ENCODE peak calls at places on chromosomes 11 and 22, in six cellular contexts. One of them, this sample, is unnamed.
A peak's percentile ranks its signal among the peaks of the same experiment; 100 is the strongest.

GRCh38 chr11:113339909-113340569 is 25.7 kb downstream of the TTC12 start:
- DNase-seq in activated CD4-positive, alpha-beta T cell treated with anti-CD3 and anti-CD28 coated beads, Interleukin-2, amount 50 U/mL, for 48 hours: no peak
- DNase-seq in NAMALWA: no peak
- DNase-seq in left cardiac atrium: no peak
- DNase-seq in A549: no peak
- DNase-seq in BJ: no peak
- DNase-seq in this sample: no peak

GRCh38 chr22:26364066-26365015 is 64.7 kb upstream of the ASPHD2 start:
- DNase-seq in BJ: peak; percentile 9
- DNase-seq in left cardiac atrium: peak; percentile 61
- DNase-seq in NAMALWA: peak; percentile 93
- DNase-seq in activated CD4-positive, alpha-beta T cell treated with anti-CD3 and anti-CD28 coated beads, Interleukin-2, amount 50 U/mL, for 48 hours: peak; percentile 39
- DNase-seq in A549: peak; percentile 36
- DNase-seq in this sample: peak; percentile 79

GRCh38 chr22:48382197-48382596 is 1445.5 kb downstream of the BRD1 start:
- DNase-seq in BJ: no peak
- DNase-seq in A549: no peak
- DNase-seq in activated CD4-positive, alpha-beta T cell treated with anti-CD3 and anti-CD28 coated beads, Interleukin-2, amount 50 U/mL, for 48 hours: no peak
- DNase-seq in left cardiac atrium: no peak
- DNase-seq in NAMALWA: no peak
- DNase-seq in this sample: no peak

GRCh38 chr22:20799449-20799848 is 25.5 kb downstream of the SERPIND1 start:
- DNase-seq in activated CD4-positive, alpha-beta T cell treated with anti-CD3 and anti-CD28 coated beads, Interleukin-2, amount 50 U/mL, for 48 hours: no peak
- DNase-seq in NAMALWA: no peak
- DNase-seq in BJ: no peak
- DNase-seq in A549: no peak
- DNase-seq in left cardiac atrium: no peak
- DNase-seq in this sample: no peak

GRCh38 chr11:118610220-118610772 is 2.9 kb downstream of the PHLDB1 start:
- DNase-seq in left cardiac atrium: peak; percentile 35
- DNase-seq in activated CD4-positive, alpha-beta T cell treated with anti-CD3 and anti-CD28 coated beads, Interleukin-2, amount 50 U/mL, for 48 hours: peak; percentile 17
- DNase-seq in A549: no peak
- DNase-seq in BJ: no peak
- DNase-seq in NAMALWA: no peak
- DNase-seq in this sample: no peak

GRCh38 chr11:44834846-44835245 is 108.1 kb downstream of the TSPAN18 start:
- DNase-seq in left cardiac atrium: no peak
- DNase-seq in activated CD4-positive, alpha-beta T cell treated with anti-CD3 and anti-CD28 coated beads, Interleukin-2, amount 50 U/mL, for 48 hours: no peak
- DNase-seq in BJ: no peak
- DNase-seq in NAMALWA: no peak
- DNase-seq in A549: no peak
- DNase-seq in this sample: no peak

GRCh38 chr11:66126808-66127555 is 56.9 kb downstream of the PACS1 start:
- DNase-seq in activated CD4-positive, alpha-beta T cell treated with anti-CD3 and anti-CD28 coated beads, Interleukin-2, amount 50 U/mL, for 48 hours: peak; percentile 60
- DNase-seq in left cardiac atrium: peak; percentile 63
- DNase-seq in NAMALWA: peak; percentile 74
- DNase-seq in A549: no peak
- DNase-seq in BJ: peak; percentile 20
- DNase-seq in this sample: no peak

GRCh38 chr11:1674879-1675235 is 22.1 kb upstream of the KRTAP5-6 start:
- DNase-seq in A549: no peak
- DNase-seq in activated CD4-positive, alpha-beta T cell treated with anti-CD3 and anti-CD28 coated beads, Interleukin-2, amount 50 U/mL, for 48 hours: no peak
- DNase-seq in left cardiac atrium: no peak
- DNase-seq in BJ: no peak
- DNase-seq in NAMALWA: no peak
- DNase-seq in this sample: no peak

GRCh38 chr11:46381836-46382643 is 571 bp downstream of the MDK start:
- DNase-seq in activated CD4-positive, alpha-beta T cell treated with anti-CD3 and anti-CD28 coated beads, Interleukin-2, amount 50 U/mL, for 48 hours: no peak
- DNase-seq in left cardiac atrium: no peak
- DNase-seq in BJ: no peak
- DNase-seq in A549: no peak
- DNase-seq in NAMALWA: no peak
- DNase-seq in this sample: peak; percentile 62

GRCh38 chr22:22595001-22595835 is 36.2 kb upstream of the PRAME start:
- DNase-seq in BJ: no peak
- DNase-seq in A549: no peak
- DNase-seq in left cardiac atrium: no peak
- DNase-seq in NAMALWA: no peak
- DNase-seq in activated CD4-positive, alpha-beta T cell treated with anti-CD3 and anti-CD28 coated beads, Interleukin-2, amount 50 U/mL, for 48 hours: no peak
- DNase-seq in this sample: no peak

GRCh38 chr11:72617080-72617744 is 57.0 kb downstream of the PDE2A start:
- DNase-seq in activated CD4-positive, alpha-beta T cell treated with anti-CD3 and anti-CD28 coated beads, Interleukin-2, amount 50 U/mL, for 48 hours: no peak
- DNase-seq in BJ: no peak
- DNase-seq in left cardiac atrium: no peak
- DNase-seq in A549: no peak
- DNase-seq in NAMALWA: no peak
- DNase-seq in this sample: no peak

GRCh38 chr22:28017859-28018258 is 98.8 kb upstream of the PITPNB start:
- DNase-seq in BJ: no peak
- DNase-seq in left cardiac atrium: no peak
- DNase-seq in activated CD4-positive, alpha-beta T cell treated with anti-CD3 and anti-CD28 coated beads, Interleukin-2, amount 50 U/mL, for 48 hours: no peak
- DNase-seq in A549: no peak
- DNase-seq in NAMALWA: no peak
- DNase-seq in this sample: peak; percentile 6

GRCh38 chr22:46753761-46754109 is 8.7 kb upstream of the TBC1D22A start:
- DNase-seq in activated CD4-positive, alpha-beta T cell treated with anti-CD3 and anti-CD28 coated beads, Interleukin-2, amount 50 U/mL, for 48 hours: no peak
- DNase-seq in A549: no peak
- DNase-seq in BJ: no peak
- DNase-seq in left cardiac atrium: no peak
- DNase-seq in NAMALWA: no peak
- DNase-seq in this sample: no peak

GRCh38 chr11:109939176-109939810 is 153.9 kb upstream of the ZC3H12C start:
- DNase-seq in activated CD4-positive, alpha-beta T cell treated with anti-CD3 and anti-CD28 coated beads, Interleukin-2, amount 50 U/mL, for 48 hours: no peak
- DNase-seq in left cardiac atrium: no peak
- DNase-seq in BJ: peak; percentile 4
- DNase-seq in A549: peak; percentile 38
- DNase-seq in NAMALWA: peak; percentile 36
- DNase-seq in this sample: peak; percentile 62

GRCh38 chr11:131235328-131236298 is 134.8 kb upstream of the NTM start:
- DNase-seq in BJ: no peak
- DNase-seq in A549: no peak
- DNase-seq in NAMALWA: no peak
- DNase-seq in left cardiac atrium: no peak
- DNase-seq in activated CD4-positive, alpha-beta T cell treated with anti-CD3 and anti-CD28 coated beads, Interleukin-2, amount 50 U/mL, for 48 hours: no peak
- DNase-seq in this sample: no peak

GRCh38 chr11:86174101-86175046 is 70.2 kb upstream of the EED start:
- DNase-seq in left cardiac atrium: peak; percentile 92
- DNase-seq in NAMALWA: no peak
- DNase-seq in activated CD4-positive, alpha-beta T cell treated with anti-CD3 and anti-CD28 coated beads, Interleukin-2, amount 50 U/mL, for 48 hours: no peak
- DNase-seq in A549: no peak
- DNase-seq in BJ: peak; percentile 94
- DNase-seq in this sample: no peak

GRCh38 chr22:45671051-45671782 is 417 bp upstream of the ATXN10 start:
- DNase-seq in A549: no peak
- DNase-seq in NAMALWA: no peak
- DNase-seq in activated CD4-positive, alpha-beta T cell treated with anti-CD3 and anti-CD28 coated beads, Interleukin-2, amount 50 U/mL, for 48 hours: no peak
- DNase-seq in BJ: no peak
- DNase-seq in left cardiac atrium: peak; percentile 29
- DNase-seq in this sample: peak; percentile 89

GRCh38 chr11:67356867-67357561 is 3.7 kb upstream of the POLD4 start:
- DNase-seq in NAMALWA: peak; percentile 81
- DNase-seq in left cardiac atrium: peak; percentile 54
- DNase-seq in activated CD4-positive, alpha-beta T cell treated with anti-CD3 and anti-CD28 coated beads, Interleukin-2, amount 50 U/mL, for 48 hours: peak; percentile 67
- DNase-seq in BJ: no peak
- DNase-seq in A549: peak; percentile 80
- DNase-seq in this sample: peak; percentile 83